ENCODE peak calls at places on chromosomes 11 and 22, in seven cellular contexts. H is pancreas; U is LNCaP clone FGC; D is GM06990; M is upper lobe of right lung; Q is dorsolateral prefrontal cortex; X is CD8-positive, alpha-beta T cell. T is an unnamed sample.

GRCh38 chr11:74672956-74673895 is 58.0 kb downstream of the CHRDL2 start:
- DNase-seq in X (no peak), U (no peak), D (no peak), Q (no peak), H (peak), M (no peak), T (no peak)

GRCh38 chr11:62981743-62982142 is 3.0 kb downstream of the SLC22A6 start:
- DNase-seq in D (no peak), U (no peak), M (no peak), H (no peak), X (no peak), Q (no peak), T (no peak)

GRCh38 chr22:44188316-44188715 is 7.6 kb downstream of the PARVG start:
- DNase-seq in U (no peak), X (no peak), Q (no peak), D (no peak), M (peak), H (no peak), T (no peak)

GRCh38 chr22:31443516-31443915 is 44.1 kb downstream of the DRG1 start:
- DNase-seq in M (no peak), D (no peak), Q (no peak), X (no peak), U (no peak), H (no peak), T (no peak)

GRCh38 chr11:110471315-110471714 is 41.6 kb downstream of the FDX1 start:
- DNase-seq in Q (no peak), U (no peak), H (no peak), M (no peak), X (no peak), D (no peak), T (no peak)

GRCh38 chr11:2698386-2699184 is 1.2 kb downstream of the KCNQ1OT1 start:
- DNase-seq in Q (no peak), D (no peak), H (no peak), X (no peak), M (no peak), U (no peak), T (no peak)

GRCh38 chr22:30460147-30460546 is 11.7 kb downstream of the SEC14L3 start:
- DNase-seq in M (no peak), X (no peak), Q (no peak), H (no peak), U (peak), D (no peak), T (no peak)

GRCh38 chr11:61254403-61255025 is 13.5 kb downstream of the PGA5 start:
- DNase-seq in H (peak), M (peak), Q (peak), U (peak), X (peak), D (peak), T (peak)

GRCh38 chr11:6303657-6304056 is 16.6 kb downstream of the CAVIN3 start:
- DNase-seq in U (no peak), H (no peak), X (no peak), M (no peak), D (no peak), Q (no peak), T (no peak)

GRCh38 chr11:46949297-46949696 is 12.7 kb downstream of the CSTPP1 start:
- DNase-seq in H (no peak), M (no peak), X (no peak), Q (no peak), U (no peak), D (no peak), T (no peak)

GRCh38 chr11:2314136-2314524 is 12.3 kb downstream of the TSPAN32 start:
- DNase-seq in X (no peak), H (peak), D (no peak), M (peak), Q (peak), U (no peak), T (no peak)

GRCh38 chr22:48953103-48953720 is 874.5 kb downstream of the BRD1 start:
- DNase-seq in M (peak), Q (no peak), D (no peak), U (no peak), X (no peak), H (no peak), T (no peak)

GRCh38 chr11:34495239-34495723 is 18.3 kb downstream of the ELF5 start:
- DNase-seq in M (no peak), H (no peak), D (no peak), X (no peak), Q (no peak), U (no peak), T (no peak)

GRCh38 chr22:36816635-36817428 is at the start of gene PVALB:
- DNase-seq in Q (no peak), H (no peak), M (no peak), X (no peak), D (no peak), U (no peak), T (peak)

GRCh38 chr11:81165164-81165563 is 1568.5 kb downstream of the FAM181B start:
- DNase-seq in M (no peak), D (no peak), Q (no peak), U (no peak), X (no peak), H (no peak), T (no peak)

GRCh38 chr22:44211256-44211945 is 30.7 kb downstream of the PARVG start:
- DNase-seq in D (no peak), Q (no peak), H (no peak), M (no peak), X (no peak), U (no peak), T (no peak)

GRCh38 chr11:47389577-47390072 is 11.3 kb upstream of the SPI1 start:
- DNase-seq in Q (no peak), D (no peak), U (no peak), H (no peak), X (no peak), M (peak), T (no peak)

GRCh38 chr11:46382644-46383403 is 1.4 kb downstream of the MDK start:
- DNase-seq in X (no peak), Q (no peak), U (no peak), D (no peak), H (no peak), M (no peak), T (peak)

GRCh38 chr11:63427971-63428508 is 58.5 kb downstream of the SLC22A9 start:
- DNase-seq in H (no peak), D (no peak), X (no peak), U (no peak), Q (no peak), M (no peak), T (no peak)

GRCh38 chr11:104991994-104992393 is 23.6 kb upstream of the CASP4 start:
- DNase-seq in D (no peak), X (no peak), M (no peak), H (no peak), Q (no peak), U (no peak), T (no peak)

GRCh38 chr11:92875473-92875872 is 94.0 kb upstream of the MTNR1B start:
- DNase-seq in X (no peak), Q (no peak), U (no peak), D (no peak), H (no peak), M (no peak), T (no peak)

GRCh38 chr11:76598426-76598839 is 72.1 kb downstream of the LRRC32 start:
- DNase-seq in Q (no peak), U (no peak), D (no peak), M (peak), X (no peak), H (no peak), T (peak)

GRCh38 chr11:61134801-61135257 is 26.4 kb downstream of the VPS37C start:
- DNase-seq in M (peak), H (no peak), X (no peak), D (no peak), Q (no peak), U (no peak), T (peak)

GRCh38 chr22:37904572-37905533 is 1.2 kb upstream of the MICALL1 start:
- DNase-seq in H (no peak), M (no peak), U (peak), D (no peak), Q (no peak), X (no peak), T (peak)

GRCh38 chr11:64537876-64538275 is 53.1 kb upstream of the SLC22A12 start:
- DNase-seq in H (no peak), U (no peak), M (no peak), D (no peak), Q (no peak), X (no peak), T (no peak)

GRCh38 chr11:134646561-134646960 is 234.5 kb upstream of the B3GAT1 start:
- DNase-seq in X (no peak), H (no peak), Q (no peak), D (no peak), M (no peak), U (no peak), T (no peak)

GRCh38 chr11:44954051-44954906 is 3.6 kb upstream of the TP53I11 start:
- DNase-seq in U (no peak), X (no peak), H (no peak), M (no peak), D (no peak), Q (no peak), T (no peak)

GRCh38 chr11:112024178-112024777 is 930 bp upstream of the DLAT start:
- DNase-seq in U (no peak), Q (no peak), X (no peak), H (no peak), D (peak), M (no peak), T (no peak)

GRCh38 chr11:126281245-126281644 is 1.6 kb upstream of the TIRAP start:
- DNase-seq in X (no peak), D (no peak), U (no peak), H (no peak), M (peak), Q (no peak), T (no peak)

GRCh38 chr22:23184764-23185113 is 4.4 kb downstream of the BCR start:
- DNase-seq in M (no peak), Q (no peak), H (no peak), X (no peak), U (no peak), D (no peak), T (no peak)

GRCh38 chr11:848380-848931 is 5.8 kb downstream of the TSPAN4 start:
- DNase-seq in U (no peak), X (peak), H (no peak), D (no peak), Q (no peak), M (peak), T (peak)

GRCh38 chr11:6876914-6877313 is 489 bp downstream of the OR10A4 start:
- DNase-seq in D (peak), X (no peak), Q (no peak), U (no peak), H (no peak), M (no peak), T (no peak)

GRCh38 chr11:63837719-63838118 is 1.2 kb upstream of the MARK2 start:
- DNase-seq in X (no peak), U (no peak), D (no peak), H (peak), Q (no peak), M (no peak), T (no peak)

GRCh38 chr11:12100429-12100828 is 10.0 kb upstream of the MICAL2 start:
- DNase-seq in H (no peak), D (no peak), Q (no peak), X (no peak), U (no peak), M (no peak), T (no peak)

GRCh38 chr11:69770525-69770924 is 4.6 kb downstream of the FGF4 start:
- DNase-seq in Q (no peak), D (no peak), H (no peak), U (no peak), M (no peak), X (no peak), T (no peak)

GRCh38 chr11:9955387-9955786 is 291.5 kb downstream of the SWAP70 start:
- DNase-seq in M (no peak), U (no peak), H (no peak), X (no peak), D (no peak), Q (no peak), T (no peak)
- TF ChIP-seq CTCF in M (no peak), U (no peak), H (no peak), X (no peak), D (no peak), Q (no peak), T (no peak)

GRCh38 chr11:121334973-121335711 is 42.6 kb downstream of the SC5D start:
- DNase-seq in U (no peak), X (no peak), D (no peak), M (no peak), H (no peak), Q (no peak), T (no peak)
- TF ChIP-seq CTCF in U (peak), X (no peak), D (peak), M (no peak), H (no peak), Q (no peak), T (no peak)

GRCh38 chr11:8649361-8649760 is 33.1 kb downstream of the TRIM66 start:
- DNase-seq in D (no peak), X (no peak), Q (no peak), U (no peak), H (no peak), M (no peak), T (no peak)
- TF ChIP-seq CTCF in D (no peak), X (no peak), Q (no peak), U (no peak), H (no peak), M (no peak), T (no peak)

GRCh38 chr11:124867700-124868099 is 2.5 kb downstream of the ROBO3 start:
- DNase-seq in D (no peak), M (no peak), H (no peak), U (no peak), X (no peak), Q (no peak), T (peak)
- TF ChIP-seq CTCF in D (peak), M (peak), H (no peak), U (peak), X (no peak), Q (peak), T (peak)

GRCh38 chr11:20034941-20035340 is 125.3 kb downstream of the DBX1 start:
- DNase-seq in H (no peak), M (no peak), U (no peak), Q (no peak), D (no peak), X (no peak), T (no peak)

GRCh38 chr11:20032127-20032526 is 128.1 kb downstream of the DBX1 start:
- DNase-seq in M (no peak), U (no peak), X (no peak), Q (no peak), H (no peak), D (no peak), T (no peak)

GRCh38 chr11:20032577-20033265 is 127.6 kb downstream of the DBX1 start:
- DNase-seq in Q (no peak), D (no peak), X (no peak), M (no peak), H (no peak), U (no peak), T (no peak)

GRCh38 chr11:20035375-20035700 is 124.9 kb downstream of the DBX1 start:
- DNase-seq in D (no peak), X (no peak), M (no peak), Q (no peak), U (no peak), H (no peak), T (no peak)

GRCh38 chr11:20033806-20034205 is 126.5 kb downstream of the DBX1 start:
- DNase-seq in H (peak), M (no peak), X (no peak), Q (no peak), D (no peak), U (no peak), T (no peak)
- TF ChIP-seq CTCF in H (no peak), M (no peak), X (no peak), Q (no peak), D (no peak), U (no peak), T (peak)